ENCODE peak calls at places on chromosomes 3 and 15, in ten cellular contexts. W is sigmoid colon, H is BJ, M is left ventricle myocardium inferior, J is glutamatergic neuron, O is fibroblast of lung, E is PC-9, Y is heart left ventricle, R is psoas muscle, G is cardiac muscle cell. K is an unnamed sample.

GRCh38 chr3:175246234-175246633 is 387.1 kb downstream of the NAALADL2 start:
- DNase-seq in W (no peak), H (no peak), M (no peak), J (no peak), O (no peak), E (no peak), Y (no peak), R (no peak), G (no peak), K (no peak)

GRCh38 chr3:126465928-126466564 is 9.6 kb downstream of the ZXDC start:
- DNase-seq in W (peak), H (no peak), M (no peak), J (no peak), O (no peak), E (no peak), Y (no peak), R (no peak), G (no peak), K (no peak)

GRCh38 chr15:67003586-67003985 is 61.8 kb upstream of the SMAD3 start:
- DNase-seq in W (no peak), H (no peak), M (no peak), J (no peak), O (no peak), E (peak), Y (no peak), R (no peak), G (no peak), K (no peak)

GRCh38 chr15:39494462-39494861 is 86.4 kb upstream of the THBS1 start:
- DNase-seq in W (no peak), H (no peak), M (no peak), J (no peak), O (no peak), E (no peak), Y (no peak), R (no peak), G (no peak), K (no peak)

GRCh38 chr15:31435256-31435781 is 108.7 kb downstream of the KLF13 start:
- DNase-seq in W (peak), H (peak), M (peak), J (peak), O (peak), E (peak), Y (peak), R (peak), G (peak), K (peak)

GRCh38 chr3:37229740-37230139 is 55.4 kb upstream of the LRRFIP2 start:
- DNase-seq in W (no peak), H (no peak), M (no peak), J (no peak), O (no peak), E (no peak), Y (no peak), R (no peak), G (peak), K (no peak)

GRCh38 chr3:72199530-72199929 is 414.6 kb upstream of the PROK2 start:
- DNase-seq in W (no peak), H (no peak), M (no peak), J (no peak), O (no peak), E (no peak), Y (no peak), R (no peak), G (no peak), K (no peak)

GRCh38 chr3:113698891-113699465 is 2.5 kb upstream of the USF3 start:
- DNase-seq in W (no peak), H (no peak), M (no peak), J (no peak), O (peak), E (peak), Y (no peak), R (no peak), G (no peak), K (no peak)

GRCh38 chr3:175601521-175601920 is 742.4 kb downstream of the NAALADL2 start:
- DNase-seq in W (no peak), H (no peak), M (no peak), J (no peak), O (no peak), E (no peak), Y (no peak), R (no peak), G (no peak), K (no peak)

GRCh38 chr15:66251065-66251789 is 2.3 kb downstream of the MEGF11 start:
- DNase-seq in W (no peak), H (no peak), M (no peak), J (no peak), O (no peak), E (no peak), Y (no peak), R (no peak), G (no peak), K (no peak)

GRCh38 chr3:166510382-166510781 is 673.2 kb upstream of the BCHE start:
- DNase-seq in W (no peak), H (no peak), M (no peak), J (no peak), O (no peak), E (no peak), Y (no peak), R (no peak), G (no peak), K (no peak)

GRCh38 chr3:183156266-183156665 is 6.3 kb downstream of the LAMP3 start:
- DNase-seq in W (no peak), H (no peak), M (no peak), J (no peak), O (no peak), E (no peak), Y (no peak), R (no peak), G (no peak), K (no peak)

GRCh38 chr15:77066961-77067690 is 3.8 kb downstream of the TSPAN3 start:
- DNase-seq in W (no peak), H (no peak), M (no peak), J (no peak), O (no peak), E (no peak), Y (no peak), R (no peak), G (no peak), K (no peak)

GRCh38 chr3:181797431-181797830 is 85.7 kb downstream of the SOX2 start:
- DNase-seq in W (no peak), H (no peak), M (no peak), J (no peak), O (no peak), E (no peak), Y (no peak), R (no peak), G (no peak), K (no peak)

GRCh38 chr3:187296058-187296457 is 4.5 kb upstream of the MASP1 start:
- DNase-seq in W (no peak), H (no peak), M (no peak), J (no peak), O (no peak), E (no peak), Y (no peak), R (no peak), G (no peak), K (peak)

GRCh38 chr15:100043732-100044131 is 298.0 kb downstream of the ADAMTS17 start:
- DNase-seq in W (no peak), H (no peak), M (no peak), J (no peak), O (no peak), E (peak), Y (no peak), R (no peak), G (no peak), K (no peak)

GRCh38 chr3:124774305-124774673 is 44.0 kb downstream of the UMPS start:
- DNase-seq in W (no peak), H (no peak), M (peak), J (no peak), O (peak), E (peak), Y (peak), R (peak), G (peak), K (peak)

GRCh38 chr3:16975083-16975482 is 90.3 kb downstream of the PLCL2 start:
- DNase-seq in W (no peak), H (no peak), M (no peak), J (no peak), O (no peak), E (no peak), Y (no peak), R (no peak), G (no peak), K (no peak)

GRCh38 chr3:186180891-186181471 is 72.1 kb upstream of the ETV5 start:
- DNase-seq in W (no peak), H (no peak), M (no peak), J (no peak), O (no peak), E (no peak), Y (no peak), R (no peak), G (no peak), K (no peak)

GRCh38 chr3:32106132-32106928 is at the start of gene GPD1L:
- DNase-seq in W (peak), H (peak), M (peak), J (peak), O (peak), E (peak), Y (peak), R (peak), G (peak), K (peak)
- TF ChIP-seq CTCF in W (no peak), H (no peak), M (no peak), J (no peak), O (no peak), E (no peak), Y (no peak), R (no peak), G (no peak), K (peak)

GRCh38 chr3:150531775-150532174 is 14.5 kb downstream of the SERP1 start:
- DNase-seq in W (no peak), H (no peak), M (no peak), J (no peak), O (no peak), E (no peak), Y (no peak), R (no peak), G (no peak), K (no peak)

GRCh38 chr3:150523538-150523937 is 22.8 kb downstream of the SERP1 start:
- DNase-seq in W (no peak), H (no peak), M (no peak), J (no peak), O (no peak), E (no peak), Y (no peak), R (no peak), G (peak), K (no peak)

GRCh38 chr3:150528359-150528797 is 17.9 kb downstream of the SERP1 start:
- DNase-seq in W (no peak), H (no peak), M (no peak), J (no peak), O (peak), E (no peak), Y (no peak), R (no peak), G (no peak), K (peak)
- TF ChIP-seq CTCF in W (no peak), H (peak), M (peak), J (peak), O (peak), E (peak), Y (peak), R (no peak), G (peak), K (peak)

DNA sequence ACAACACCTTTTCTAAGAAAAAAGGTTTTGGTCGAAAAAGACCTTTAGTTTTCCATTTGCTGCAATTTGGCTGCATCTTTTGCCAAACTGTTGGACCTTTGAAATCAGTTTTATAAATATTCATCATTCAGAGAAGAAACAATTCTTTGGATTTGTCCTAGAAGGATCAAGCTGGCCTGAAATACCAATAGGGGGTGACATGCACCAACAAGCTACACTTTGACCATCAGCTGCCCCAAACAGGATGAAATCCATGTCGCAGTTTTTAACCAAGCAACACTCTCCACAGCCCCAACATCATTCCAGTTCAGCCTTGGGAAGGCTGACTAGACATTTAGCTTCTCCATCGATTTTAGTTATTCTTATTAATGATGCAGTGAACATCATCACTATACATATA is 9.8 kb downstream of the RPL15 start:
- DNase-seq in W (no peak), H (no peak), M (no peak), J (no peak), O (no peak), E (no peak), Y (no peak), R (no peak), G (no peak), K (no peak)
- TF ChIP-seq CTCF in W (no peak), H (peak), M (peak), J (no peak), O (peak), E (no peak), Y (no peak), R (peak), G (peak), K (no peak)

GRCh38 chr3:180683816-180684215 is 4.5 kb upstream of the CCDC39 start:
- DNase-seq in W (no peak), H (no peak), M (no peak), J (no peak), O (no peak), E (no peak), Y (no peak), R (no peak), G (no peak), K (no peak)
- TF ChIP-seq CTCF in W (no peak), H (no peak), M (no peak), J (no peak), O (no peak), E (no peak), Y (no peak), R (no peak), G (no peak), K (no peak)

DNA sequence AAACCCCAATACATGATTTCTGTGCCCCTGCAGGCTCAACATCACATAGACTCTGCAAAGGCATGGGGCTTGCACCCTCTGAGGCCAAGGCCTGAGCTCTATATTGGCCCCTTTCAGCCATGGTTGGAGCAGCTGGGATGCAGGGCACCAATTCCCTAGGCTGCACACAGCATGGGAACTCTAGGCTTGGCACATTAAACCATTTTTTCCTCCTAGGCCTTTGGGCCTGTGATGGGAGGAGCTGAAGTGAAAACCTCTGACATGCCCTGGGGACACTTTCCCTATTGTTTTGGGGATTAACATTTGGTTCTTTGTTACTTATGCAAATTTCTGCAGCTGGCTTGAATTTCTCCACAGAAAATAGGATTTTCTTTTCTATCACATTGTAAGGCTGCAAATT is 1629.5 kb downstream of the OTOL1 start:
- DNase-seq in W (no peak), H (no peak), M (no peak), J (no peak), O (no peak), E (no peak), Y (no peak), R (no peak), G (no peak), K (no peak)
- TF ChIP-seq CTCF in W (no peak), H (no peak), M (no peak), J (no peak), O (no peak), E (no peak), Y (no peak), R (no peak), G (no peak), K (no peak)

DNA sequence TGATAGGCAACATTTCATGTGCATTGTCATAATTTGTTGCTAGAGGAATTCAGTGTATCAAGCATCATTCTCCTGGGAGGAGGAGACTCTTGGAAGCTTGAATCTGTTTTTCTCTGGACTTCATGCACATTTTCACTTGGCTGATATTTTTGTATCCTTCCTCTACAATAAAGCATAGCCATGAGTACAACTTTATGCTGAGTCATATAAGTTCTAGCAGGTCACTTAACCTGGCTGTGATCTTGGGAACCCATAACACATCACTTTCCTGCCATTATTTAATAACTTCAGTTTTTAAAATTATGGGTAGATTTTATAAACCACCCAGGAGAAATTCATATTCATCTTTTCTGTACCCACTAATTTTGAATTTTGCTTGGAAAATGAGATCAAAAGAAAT is 203.0 kb upstream of the CD96 start:
- DNase-seq in W (no peak), H (no peak), M (no peak), J (no peak), O (no peak), E (no peak), Y (no peak), R (no peak), G (no peak), K (no peak)
- TF ChIP-seq CTCF in W (no peak), H (no peak), M (no peak), J (no peak), O (no peak), E (no peak), Y (no peak), R (no peak), G (no peak), K (no peak)

GRCh38 chr3:23867400-23867799 is 49.4 kb downstream of the NKIRAS1 start:
- DNase-seq in W (no peak), H (no peak), M (no peak), J (no peak), O (no peak), E (no peak), Y (no peak), R (no peak), G (no peak), K (no peak)
- TF ChIP-seq CTCF in W (no peak), H (no peak), M (no peak), J (no peak), O (no peak), E (no peak), Y (no peak), R (no peak), G (no peak), K (no peak)

GRCh38 chr3:152073267-152073666 is 195.5 kb upstream of the MBNL1 start:
- DNase-seq in W (no peak), H (no peak), M (no peak), J (no peak), O (peak), E (no peak), Y (no peak), R (no peak), G (no peak), K (peak)
- TF ChIP-seq CTCF in W (no peak), H (peak), M (peak), J (no peak), O (no peak), E (no peak), Y (no peak), R (peak), G (peak), K (peak)

GRCh38 chr15:92595506-92596337 is 59.9 kb downstream of the FAM174B start:
- DNase-seq in W (no peak), H (no peak), M (no peak), J (no peak), O (no peak), E (no peak), Y (no peak), R (no peak), G (no peak), K (no peak)

GRCh38 chr15:92599394-92599970 is 56.1 kb downstream of the FAM174B start:
- DNase-seq in W (no peak), H (no peak), M (no peak), J (no peak), O (peak), E (no peak), Y (no peak), R (no peak), G (no peak), K (peak)

GRCh38 chr15:92597548-92597947 is 58.0 kb downstream of the FAM174B start:
- DNase-seq in W (no peak), H (no peak), M (no peak), J (no peak), O (no peak), E (no peak), Y (no peak), R (no peak), G (no peak), K (no peak)

GRCh38 chr15:92600902-92601301 is 54.7 kb downstream of the FAM174B start:
- DNase-seq in W (no peak), H (no peak), M (no peak), J (no peak), O (no peak), E (no peak), Y (no peak), R (no peak), G (no peak), K (no peak)

GRCh38 chr15:92596623-92597022 is 59.0 kb downstream of the FAM174B start:
- DNase-seq in W (no peak), H (no peak), M (no peak), J (no peak), O (no peak), E (no peak), Y (no peak), R (no peak), G (no peak), K (no peak)
- TF ChIP-seq CTCF in W (no peak), H (no peak), M (no peak), J (no peak), O (no peak), E (no peak), Y (no peak), R (no peak), G (no peak), K (no peak)

K was measured in fibroblast of the aortic adventitia.